ENCODE peak calls at places on chromosomes 3 and 15, in ten cellular contexts. One of them, this sample, is unnamed.

GRCh38 chr3:126743781-126744180 is 39.7 kb downstream of the CHCHD6 start:
- DNase-seq in MM.1S: no peak
- DNase-seq in right atrium auricular region: no peak
- DNase-seq in T follicular helper cell: no peak
- DNase-seq in NB4: no peak
- DNase-seq in ACHN: no peak
- DNase-seq in A549: no peak
- DNase-seq in upper lobe of right lung: no peak
- DNase-seq in glutamatergic neuron: no peak
- DNase-seq in EL: no peak
- DNase-seq in this sample: no peak

GRCh38 chr3:155032918-155033317 is 47.2 kb upstream of the MME start:
- DNase-seq in T follicular helper cell: no peak
- DNase-seq in right atrium auricular region: no peak
- DNase-seq in MM.1S: peak; percentile 3
- DNase-seq in EL: peak; percentile 85
- DNase-seq in glutamatergic neuron: no peak
- DNase-seq in ACHN: no peak
- DNase-seq in NB4: peak; percentile 7
- DNase-seq in A549: no peak
- DNase-seq in upper lobe of right lung: no peak
- DNase-seq in this sample: no peak

GRCh38 chr3:52820741-52821140 is 9.7 kb downstream of the ITIH4 start:
- DNase-seq in MM.1S: no peak
- DNase-seq in right atrium auricular region: no peak
- DNase-seq in upper lobe of right lung: no peak
- DNase-seq in A549: peak; percentile 37
- DNase-seq in T follicular helper cell: no peak
- DNase-seq in ACHN: no peak
- DNase-seq in glutamatergic neuron: peak; percentile 48
- DNase-seq in EL: peak; percentile 22
- DNase-seq in NB4: peak; percentile 46
- DNase-seq in this sample: peak; percentile 53

GRCh38 chr15:90681480-90681879 is 35.7 kb upstream of the BLM start:
- DNase-seq in glutamatergic neuron: no peak
- DNase-seq in NB4: no peak
- DNase-seq in right atrium auricular region: no peak
- DNase-seq in T follicular helper cell: no peak
- DNase-seq in A549: no peak
- DNase-seq in ACHN: no peak
- DNase-seq in MM.1S: no peak
- DNase-seq in EL: peak; percentile 94
- DNase-seq in upper lobe of right lung: peak; percentile 31
- DNase-seq in this sample: no peak

GRCh38 chr3:49181351-49181750 is 10.0 kb downstream of the KLHDC8B start:
- DNase-seq in A549: no peak
- DNase-seq in ACHN: no peak
- DNase-seq in T follicular helper cell: no peak
- DNase-seq in NB4: no peak
- DNase-seq in glutamatergic neuron: no peak
- DNase-seq in right atrium auricular region: no peak
- DNase-seq in upper lobe of right lung: no peak
- DNase-seq in EL: no peak
- DNase-seq in MM.1S: no peak
- DNase-seq in this sample: no peak

GRCh38 chr3:63940389-63940757 is 28.2 kb upstream of the SCAANT1 start:
- DNase-seq in MM.1S: no peak
- DNase-seq in NB4: no peak
- DNase-seq in T follicular helper cell: no peak
- DNase-seq in upper lobe of right lung: no peak
- DNase-seq in ACHN: no peak
- DNase-seq in EL: peak; percentile 26
- DNase-seq in right atrium auricular region: no peak
- DNase-seq in glutamatergic neuron: no peak
- DNase-seq in A549: no peak
- DNase-seq in this sample: no peak

GRCh38 chr15:89293012-89293411 is 41.6 kb downstream of the POLG start:
- DNase-seq in upper lobe of right lung: no peak
- DNase-seq in right atrium auricular region: no peak
- DNase-seq in glutamatergic neuron: no peak
- DNase-seq in A549: peak; percentile 24
- DNase-seq in T follicular helper cell: no peak
- DNase-seq in MM.1S: no peak
- DNase-seq in EL: no peak
- DNase-seq in NB4: no peak
- DNase-seq in ACHN: no peak
- DNase-seq in this sample: no peak

GRCh38 chr3:98532709-98533571 is 1.2 kb downstream of the GPR15 start:
- DNase-seq in right atrium auricular region: no peak
- DNase-seq in EL: no peak
- DNase-seq in upper lobe of right lung: no peak
- DNase-seq in NB4: no peak
- DNase-seq in ACHN: no peak
- DNase-seq in MM.1S: no peak
- DNase-seq in glutamatergic neuron: no peak
- DNase-seq in A549: no peak
- DNase-seq in T follicular helper cell: no peak
- DNase-seq in this sample: peak; percentile 66

GRCh38 chr15:101348015-101348414 is 53.0 kb upstream of the SNRPA1 start:
- DNase-seq in T follicular helper cell: no peak
- DNase-seq in EL: no peak
- DNase-seq in right atrium auricular region: no peak
- DNase-seq in glutamatergic neuron: no peak
- DNase-seq in MM.1S: no peak
- DNase-seq in A549: no peak
- DNase-seq in NB4: no peak
- DNase-seq in upper lobe of right lung: peak; percentile 58
- DNase-seq in ACHN: no peak
- DNase-seq in this sample: no peak

GRCh38 chr3:107432013-107432515 is 54.8 kb downstream of the CCDC54 start:
- DNase-seq in right atrium auricular region: no peak
- DNase-seq in glutamatergic neuron: no peak
- DNase-seq in MM.1S: no peak
- DNase-seq in T follicular helper cell: no peak
- DNase-seq in ACHN: no peak
- DNase-seq in A549: peak; percentile 8
- DNase-seq in NB4: no peak
- DNase-seq in EL: peak; percentile 28
- DNase-seq in upper lobe of right lung: peak; percentile 68
- DNase-seq in this sample: no peak

GRCh38 chr3:157261000-157261399 is 101.1 kb upstream of the CCNL1 start:
- DNase-seq in upper lobe of right lung: no peak
- DNase-seq in T follicular helper cell: no peak
- DNase-seq in MM.1S: no peak
- DNase-seq in EL: peak; percentile 41
- DNase-seq in right atrium auricular region: no peak
- DNase-seq in A549: no peak
- DNase-seq in NB4: peak; percentile 51
- DNase-seq in ACHN: no peak
- DNase-seq in glutamatergic neuron: no peak
- DNase-seq in this sample: no peak

GRCh38 chr3:27224197-27224596 is 145.0 kb downstream of the NEK10 start:
- DNase-seq in T follicular helper cell: no peak
- DNase-seq in ACHN: no peak
- DNase-seq in upper lobe of right lung: no peak
- DNase-seq in EL: peak; percentile 70
- DNase-seq in right atrium auricular region: no peak
- DNase-seq in glutamatergic neuron: no peak
- DNase-seq in MM.1S: no peak
- DNase-seq in NB4: no peak
- DNase-seq in A549: no peak
- DNase-seq in this sample: no peak

GRCh38 chr3:60933828-60934227 is 317.4 kb downstream of the FHIT start:
- DNase-seq in A549: no peak
- DNase-seq in EL: no peak
- DNase-seq in right atrium auricular region: no peak
- DNase-seq in glutamatergic neuron: no peak
- DNase-seq in upper lobe of right lung: no peak
- DNase-seq in T follicular helper cell: no peak
- DNase-seq in NB4: no peak
- DNase-seq in ACHN: no peak
- DNase-seq in MM.1S: no peak
- DNase-seq in this sample: no peak

GRCh38 chr3:10666621-10667020 is 149.4 kb upstream of the SLC6A11 start:
- DNase-seq in upper lobe of right lung: no peak
- DNase-seq in glutamatergic neuron: no peak
- DNase-seq in MM.1S: no peak
- DNase-seq in T follicular helper cell: no peak
- DNase-seq in NB4: peak; percentile 61
- DNase-seq in A549: no peak
- DNase-seq in EL: peak; percentile 3
- DNase-seq in right atrium auricular region: no peak
- DNase-seq in ACHN: no peak
- DNase-seq in this sample: peak; percentile 28

GRCh38 chr15:42151736-42152135 is 4.7 kb downstream of the PLA2G4F start:
- DNase-seq in A549: no peak
- DNase-seq in EL: no peak
- DNase-seq in right atrium auricular region: no peak
- DNase-seq in T follicular helper cell: no peak
- DNase-seq in glutamatergic neuron: no peak
- DNase-seq in ACHN: no peak
- DNase-seq in NB4: no peak
- DNase-seq in upper lobe of right lung: peak; percentile 33
- DNase-seq in MM.1S: no peak
- DNase-seq in this sample: no peak

GRCh38 chr15:66997212-66997611 is 68.2 kb upstream of the SMAD3 start:
- DNase-seq in T follicular helper cell: no peak
- DNase-seq in MM.1S: no peak
- DNase-seq in A549: no peak
- DNase-seq in upper lobe of right lung: no peak
- DNase-seq in EL: peak; percentile 91
- DNase-seq in glutamatergic neuron: no peak
- DNase-seq in right atrium auricular region: no peak
- DNase-seq in ACHN: no peak
- DNase-seq in NB4: no peak
- DNase-seq in this sample: no peak

GRCh38 chr15:79674124-79674465 is 222.7 kb downstream of the MTHFS start:
- DNase-seq in A549: no peak
- DNase-seq in ACHN: no peak
- DNase-seq in upper lobe of right lung: no peak
- DNase-seq in glutamatergic neuron: no peak
- DNase-seq in MM.1S: no peak
- DNase-seq in right atrium auricular region: no peak
- DNase-seq in T follicular helper cell: no peak
- DNase-seq in NB4: no peak
- DNase-seq in EL: no peak
- DNase-seq in this sample: no peak

GRCh38 chr3:122353215-122353614 is 28.2 kb downstream of the CSTA start:
- DNase-seq in A549: no peak
- DNase-seq in right atrium auricular region: no peak
- DNase-seq in ACHN: no peak
- DNase-seq in MM.1S: no peak
- DNase-seq in T follicular helper cell: no peak
- DNase-seq in upper lobe of right lung: no peak
- DNase-seq in glutamatergic neuron: no peak
- DNase-seq in NB4: no peak
- DNase-seq in EL: peak; percentile 14
- DNase-seq in this sample: no peak

GRCh38 chr3:67215690-67216089 is 217.6 kb downstream of the KBTBD8 start:
- DNase-seq in upper lobe of right lung: no peak
- DNase-seq in ACHN: no peak
- DNase-seq in A549: no peak
- DNase-seq in glutamatergic neuron: no peak
- DNase-seq in MM.1S: no peak
- DNase-seq in right atrium auricular region: no peak
- DNase-seq in NB4: no peak
- DNase-seq in EL: no peak
- DNase-seq in T follicular helper cell: no peak
- DNase-seq in this sample: no peak

GRCh38 chr3:132781922-132782321 is 59.7 kb upstream of the NPHP3 start:
- DNase-seq in ACHN: no peak
- DNase-seq in NB4: peak; percentile 0
- DNase-seq in A549: no peak
- DNase-seq in EL: no peak
- DNase-seq in MM.1S: no peak
- DNase-seq in right atrium auricular region: no peak
- DNase-seq in upper lobe of right lung: no peak
- DNase-seq in glutamatergic neuron: no peak
- DNase-seq in T follicular helper cell: no peak
- DNase-seq in this sample: peak; percentile 8

GRCh38 chr15:40343512-40343911 is 2.8 kb upstream of the CCDC9B start:
- DNase-seq in ACHN: no peak
- DNase-seq in A549: no peak
- DNase-seq in upper lobe of right lung: no peak
- DNase-seq in EL: peak; percentile 98
- DNase-seq in T follicular helper cell: no peak
- DNase-seq in NB4: peak; percentile 88
- DNase-seq in MM.1S: no peak
- DNase-seq in glutamatergic neuron: no peak
- DNase-seq in right atrium auricular region: no peak
- DNase-seq in this sample: peak; percentile 17

GRCh38 chr3:123651449-123652345 is 66.8 kb upstream of the HACD2 start:
- DNase-seq in NB4: no peak
- DNase-seq in MM.1S: no peak
- DNase-seq in ACHN: no peak
- DNase-seq in right atrium auricular region: no peak
- DNase-seq in glutamatergic neuron: no peak
- DNase-seq in A549: no peak
- DNase-seq in upper lobe of right lung: no peak
- DNase-seq in T follicular helper cell: no peak
- DNase-seq in EL: no peak
- DNase-seq in this sample: no peak

GRCh38 chr3:180180795-180181194 is 144.1 kb upstream of the PEX5L start:
- DNase-seq in T follicular helper cell: no peak
- DNase-seq in upper lobe of right lung: no peak
- DNase-seq in ACHN: no peak
- DNase-seq in glutamatergic neuron: no peak
- DNase-seq in MM.1S: no peak
- DNase-seq in EL: peak; percentile 11
- DNase-seq in right atrium auricular region: no peak
- DNase-seq in A549: no peak
- DNase-seq in NB4: no peak
- DNase-seq in this sample: no peak

GRCh38 chr3:45972534-45973402 is 22.9 kb downstream of the FYCO1 start:
- DNase-seq in glutamatergic neuron: no peak
- DNase-seq in T follicular helper cell: no peak
- DNase-seq in MM.1S: peak; percentile 41
- DNase-seq in NB4: peak; percentile 97
- DNase-seq in right atrium auricular region: no peak
- DNase-seq in A549: peak; percentile 18
- DNase-seq in ACHN: peak; percentile 34
- DNase-seq in EL: peak; percentile 88
- DNase-seq in upper lobe of right lung: no peak
- DNase-seq in this sample: peak; percentile 19

GRCh38 chr3:46472736-46473135 is 8.0 kb upstream of the LTF start:
- DNase-seq in ACHN: no peak
- DNase-seq in right atrium auricular region: no peak
- DNase-seq in glutamatergic neuron: no peak
- DNase-seq in A549: no peak
- DNase-seq in T follicular helper cell: no peak
- DNase-seq in upper lobe of right lung: no peak
- DNase-seq in MM.1S: no peak
- DNase-seq in NB4: no peak
- DNase-seq in EL: no peak
- DNase-seq in this sample: no peak

GRCh38 chr3:37324752-37325407 is 150.5 kb upstream of the LRRFIP2 start:
- DNase-seq in EL: no peak
- DNase-seq in A549: no peak
- DNase-seq in ACHN: no peak
- DNase-seq in MM.1S: no peak
- DNase-seq in NB4: no peak
- DNase-seq in right atrium auricular region: no peak
- DNase-seq in upper lobe of right lung: no peak
- DNase-seq in glutamatergic neuron: no peak
- DNase-seq in T follicular helper cell: no peak
- DNase-seq in this sample: no peak

GRCh38 chr15:66748320-66748779 is 46.3 kb downstream of the SMAD6 start:
- DNase-seq in A549: peak; percentile 67
- DNase-seq in right atrium auricular region: no peak
- DNase-seq in ACHN: peak; percentile 24
- DNase-seq in MM.1S: no peak
- DNase-seq in upper lobe of right lung: no peak
- DNase-seq in EL: peak; percentile 85
- DNase-seq in NB4: no peak
- DNase-seq in glutamatergic neuron: no peak
- DNase-seq in T follicular helper cell: no peak
- DNase-seq in this sample: no peak

GRCh38 chr3:38267689-38268477 is 2.3 kb downstream of the SLC22A13 start:
- DNase-seq in glutamatergic neuron: no peak
- DNase-seq in right atrium auricular region: no peak
- DNase-seq in MM.1S: no peak
- DNase-seq in NB4: peak; percentile 9
- DNase-seq in T follicular helper cell: no peak
- DNase-seq in ACHN: no peak
- DNase-seq in A549: no peak
- DNase-seq in upper lobe of right lung: no peak
- DNase-seq in EL: no peak
- DNase-seq in this sample: no peak

This sample was measured in GM12865.